ENCODE peak calls at places on chromosomes 16 and 17, in eight cellular contexts. A is activated CD4-positive, alpha-beta T cell treated with anti-CD3 and anti-CD28 coated beads for 24 hours; E is dorsolateral prefrontal cortex; B is AG09309; J is stimulated activated naive CD4-positive, alpha-beta T cell; K is Right ventricle myocardium superior; P is neural crest cell; C is NCI-H1105 treated with DMSO at 0.1 percent for 48 hours. I is an unnamed sample.

GRCh38 chr17:62064029-62064790 is 868 bp downstream of the MED13 start:
- DNase-seq in A (no peak), C (no peak), B (no peak), P (no peak), K (no peak), E (no peak), J (no peak), I (peak)

GRCh38 chr16:46768809-46769208 is 20.7 kb upstream of the MYLK3 start:
- DNase-seq in K (no peak), E (no peak), B (no peak), P (no peak), A (no peak), C (peak), J (no peak), I (no peak)

GRCh38 chr16:35552763-35553162 is 2093.4 kb downstream of the TP53TG3F start:
- DNase-seq in E (no peak), C (no peak), P (no peak), J (no peak), B (no peak), A (no peak), K (no peak), I (no peak)

GRCh38 chr17:16287563-16288027 is 65.7 kb downstream of the CENPV start:
- DNase-seq in J (no peak), K (no peak), C (no peak), P (no peak), E (no peak), A (no peak), B (peak), I (peak)

GRCh38 chr17:78249836-78250806 is 18.7 kb downstream of the TMEM235 start:
- DNase-seq in J (no peak), A (no peak), K (no peak), C (no peak), E (no peak), P (no peak), B (no peak), I (no peak)

GRCh38 chr17:12627177-12627629 is 38.5 kb upstream of the MYOCD start:
- DNase-seq in K (no peak), E (no peak), P (no peak), B (peak), A (no peak), J (no peak), C (no peak), I (no peak)

GRCh38 chr17:22310717-22311686 is 618.7 kb downstream of the KCNJ18 start:
- DNase-seq in E (peak), J (no peak), B (no peak), P (no peak), C (no peak), A (no peak), K (no peak), I (no peak)

GRCh38 chr17:48068491-48068961 is 20.4 kb downstream of the NFE2L1 start:
- DNase-seq in B (no peak), C (no peak), E (no peak), P (no peak), A (no peak), K (no peak), J (no peak), I (no peak)

GRCh38 chr16:73781297-73781696 is 515.3 kb upstream of the PSMD7 start:
- DNase-seq in A (no peak), K (no peak), P (no peak), C (no peak), B (no peak), J (no peak), E (no peak), I (no peak)

GRCh38 chr16:66856184-66856730 is 12.0 kb downstream of the CA7 start:
- DNase-seq in A (no peak), K (no peak), E (no peak), C (no peak), J (no peak), B (no peak), P (no peak), I (no peak)

GRCh38 chr16:15966420-15967222 is 17.2 kb downstream of the ABCC1 start:
- DNase-seq in K (no peak), B (no peak), A (no peak), P (no peak), J (no peak), E (no peak), C (no peak), I (peak)

GRCh38 chr17:71327376-71328059 is 793.3 kb upstream of the SOX9 start:
- DNase-seq in P (no peak), C (no peak), J (no peak), B (peak), A (no peak), E (no peak), K (no peak), I (no peak)

GRCh38 chr17:66645259-66645658 is 189.7 kb upstream of the CACNG5 start:
- DNase-seq in B (no peak), J (no peak), P (no peak), C (no peak), A (no peak), E (peak), K (no peak), I (no peak)

GRCh38 chr17:76569607-76570279 is 15.9 kb downstream of the ST6GALNAC2 start:
- DNase-seq in J (no peak), B (no peak), P (no peak), C (no peak), E (peak), K (peak), A (no peak), I (no peak)

GRCh38 chr16:86229283-86229682 is 281.0 kb upstream of the FOXF1 start:
- DNase-seq in J (no peak), P (no peak), E (no peak), C (no peak), A (no peak), B (no peak), K (no peak), I (no peak)

GRCh38 chr17:68518063-68518815 is 6.0 kb downstream of the PRKAR1A start:
- DNase-seq in P (no peak), A (no peak), C (no peak), B (no peak), E (no peak), J (no peak), K (no peak), I (no peak)

GRCh38 chr17:30368896-30369720 is 9.6 kb upstream of the CPD start:
- DNase-seq in P (no peak), K (no peak), E (no peak), B (no peak), A (no peak), C (no peak), J (no peak), I (no peak)

GRCh38 chr16:1895068-1895467 is 23.1 kb upstream of the MEIOB start:
- DNase-seq in J (no peak), C (no peak), P (no peak), A (no peak), E (no peak), K (no peak), B (no peak), I (no peak)

GRCh38 chr17:66829386-66829864 is 5.5 kb upstream of the CACNG5 start:
- DNase-seq in K (no peak), A (no peak), C (no peak), B (peak), E (no peak), J (no peak), P (peak), I (peak)

GRCh38 chr17:40194821-40195220 is 17.6 kb downstream of the RAPGEFL1 start:
- DNase-seq in J (no peak), C (no peak), B (no peak), P (no peak), K (no peak), E (no peak), A (no peak), I (no peak)

GRCh38 chr16:53558665-53559064 is 55.7 kb upstream of the AKTIP start:
- DNase-seq in J (no peak), B (no peak), P (no peak), C (no peak), E (no peak), K (peak), A (no peak), I (no peak)

GRCh38 chr17:72176516-72176851 is 55.7 kb downstream of the SOX9 start:
- DNase-seq in J (no peak), K (no peak), A (no peak), C (peak), E (no peak), B (no peak), P (no peak), I (no peak)

GRCh38 chr17:41544497-41544896 is 16.4 kb upstream of the KRT19 start:
- DNase-seq in B (no peak), E (no peak), A (no peak), J (no peak), K (no peak), P (no peak), C (peak), I (peak)

GRCh38 chr17:39640493-39641118 is 3.7 kb downstream of the STARD3 start:
- DNase-seq in E (no peak), C (no peak), P (no peak), B (no peak), J (no peak), A (no peak), K (no peak), I (no peak)

GRCh38 chr17:79020631-79021301 is 3.2 kb upstream of the C1QTNF1 start:
- DNase-seq in J (no peak), C (no peak), A (no peak), E (no peak), K (no peak), B (no peak), P (no peak), I (no peak)

GRCh38 chr16:77059441-77059840 is 131.5 kb upstream of the MON1B start:
- DNase-seq in J (no peak), C (no peak), E (no peak), A (no peak), P (no peak), K (no peak), B (no peak), I (no peak)

GRCh38 chr17:16935241-16935663 is 36.7 kb downstream of the TNFRSF13B start:
- DNase-seq in A (no peak), K (no peak), P (no peak), C (no peak), J (no peak), B (no peak), E (peak), I (no peak)

GRCh38 chr16:4696905-4697866 is 3.8 kb downstream of the NUDT16L1 start:
- DNase-seq in K (no peak), C (no peak), A (no peak), B (no peak), P (no peak), J (no peak), E (no peak), I (no peak)

GRCh38 chr16:15618392-15618791 is 24.6 kb downstream of the MARF1 start:
- DNase-seq in J (no peak), E (no peak), K (no peak), P (no peak), A (no peak), B (peak), C (no peak), I (no peak)

GRCh38 chr17:6523330-6523729 is 33.0 kb downstream of the PITPNM3 start:
- DNase-seq in C (no peak), A (no peak), K (no peak), E (no peak), B (no peak), J (no peak), P (no peak), I (peak)

GRCh38 chr16:82044585-82044911 is 9.5 kb downstream of the HSD17B2 start:
- DNase-seq in K (no peak), B (no peak), C (no peak), A (no peak), J (no peak), P (no peak), E (no peak), I (no peak)

GRCh38 chr16:67449739-67450138 is 18.8 kb downstream of the HSD11B2 start:
- DNase-seq in A (no peak), J (no peak), P (no peak), C (no peak), K (peak), E (no peak), B (no peak), I (no peak)

GRCh38 chr16:11946433-11946832 is 4.6 kb upstream of the NPIPB2 start:
- DNase-seq in B (peak), E (no peak), J (no peak), A (no peak), P (no peak), C (no peak), K (no peak), I (no peak)